ENCODE peak calls at places on chromosome 2, in ten cellular contexts. P is HepG2, T is A549, N is ovary, Q is suprapubic skin, I is tibial nerve, H is upper lobe of left lung, R is stomach, D is sigmoid colon, Z is SK-N-SH. O is an unnamed sample. For H3K4me1, the result is how much of the 10 kb centered on the place peaks cover.

GRCh38 chr2:145752091-145752806 is 1232.3 kb upstream of the ZEB2 start:
- DNase-seq in N (peak), D (no peak), H (peak), R (no peak), T (peak), I (peak), Q (no peak), P (peak), Z (peak), O (no peak)

GRCh38 chr2:112793449-112793978 is 9.2 kb upstream of the IL1A start:
- DNase-seq in T (no peak), R (no peak), H (no peak), N (no peak), D (no peak), P (no peak), Z (no peak), I (no peak), Q (no peak), O (no peak)

GRCh38 chr2:29196792-29197788 is 81.9 kb downstream of the CLIP4 start:
- DNase-seq in T (peak), Z (peak), Q (no peak), H (peak), N (peak), I (peak), R (peak), D (no peak), P (peak), O (peak)

GRCh38 chr2:120929829-120930228 is 194.2 kb downstream of the GLI2 start:
- DNase-seq in P (no peak), I (no peak), Z (no peak), T (no peak), D (no peak), Q (no peak), N (no peak), H (no peak), R (no peak), O (no peak)

GRCh38 chr2:152155209-152155608 is 20.4 kb downstream of the STAM2 start:
- DNase-seq in N (no peak), Q (no peak), D (no peak), T (no peak), I (no peak), Z (no peak), H (no peak), R (no peak), P (peak), O (no peak)

GRCh38 chr2:121044412-121044811 is 240.6 kb downstream of the TFCP2L1 start:
- DNase-seq in R (no peak), Z (no peak), Q (no peak), N (no peak), I (no peak), T (no peak), H (no peak), D (no peak), P (no peak), O (peak)

GRCh38 chr2:15765686-15766302 is 174.1 kb downstream of the DDX1 start:
- DNase-seq in T (no peak), I (no peak), Q (no peak), Z (no peak), R (no peak), P (no peak), N (no peak), H (no peak), D (no peak), O (no peak)

GRCh38 chr2:218434456-218434855 is 15.5 kb downstream of the VIL1 start:
- DNase-seq in I (no peak), P (no peak), T (no peak), D (peak), R (no peak), Q (peak), N (no peak), Z (no peak), H (no peak), O (no peak)

GRCh38 chr2:241739651-241740050 is 5.2 kb downstream of the D2HGDH start:
- DNase-seq in Q (no peak), H (no peak), T (no peak), Z (no peak), N (no peak), P (no peak), R (no peak), I (no peak), D (no peak), O (no peak)

GRCh38 chr2:65364054-65364651 is 68.2 kb downstream of the SPRED2 start:
- DNase-seq in Z (no peak), R (no peak), P (no peak), N (no peak), T (no peak), D (no peak), I (no peak), H (no peak), Q (no peak), O (no peak)

GRCh38 chr2:71697106-71698010 is 244.0 kb downstream of the DYSF start:
- DNase-seq in D (peak), N (no peak), H (no peak), T (no peak), Z (no peak), P (no peak), I (no peak), Q (peak), R (no peak), O (peak)

GRCh38 chr2:42503291-42503690 is 9.5 kb upstream of the KCNG3 start:
- DNase-seq in Q (no peak), T (no peak), Z (no peak), D (peak), R (no peak), H (no peak), N (no peak), P (no peak), I (no peak), O (no peak)

GRCh38 chr2:226898925-226899324 is 63.1 kb downstream of the RHBDD1 start:
- DNase-seq in P (no peak), Z (no peak), R (no peak), D (no peak), N (no peak), H (no peak), Q (no peak), T (no peak), I (no peak), O (no peak)

GRCh38 chr2:143397886-143398614 is 268.8 kb downstream of the ARHGAP15 start:
- DNase-seq in R (no peak), D (no peak), I (no peak), Z (no peak), P (no peak), T (no peak), N (no peak), Q (no peak), H (no peak), O (no peak)

GRCh38 chr2:120318626-120319025 is 27.3 kb upstream of the INHBB start:
- DNase-seq in P (no peak), N (peak), Q (no peak), R (no peak), I (no peak), T (no peak), Z (no peak), D (no peak), H (no peak), O (no peak)

GRCh38 chr2:28407976-28408690 is 15.5 kb downstream of the FOSL2 start:
- DNase-seq in Z (no peak), Q (no peak), D (peak), R (no peak), P (peak), N (no peak), I (no peak), H (no peak), T (no peak), O (no peak)

GRCh38 chr2:50097118-50097517 is 934.8 kb downstream of the NRXN1 start:
- DNase-seq in N (no peak), D (no peak), Q (no peak), T (no peak), H (no peak), R (no peak), I (no peak), Z (no peak), P (no peak), O (no peak)

GRCh38 chr2:204542967-204543608 is 2.2 kb upstream of the PARD3B start:
- DNase-seq in N (no peak), H (no peak), Q (no peak), P (no peak), R (no peak), T (no peak), D (no peak), I (no peak), Z (no peak), O (no peak)

GRCh38 chr2:45141883-45142866 is 132.9 kb upstream of the SIX2 start:
- DNase-seq in P (no peak), H (no peak), Z (no peak), N (no peak), R (no peak), T (no peak), I (no peak), D (no peak), Q (no peak), O (no peak)

GRCh38 chr2:170715062-170715931 is at the start of gene SP5:
- DNase-seq in I (peak), N (no peak), Q (peak), D (peak), Z (peak), P (peak), H (peak), T (peak), R (peak), O (peak)

GRCh38 chr2:3771576-3771975 is 68.2 kb downstream of the DCDC2C start:
- DNase-seq in N (no peak), H (no peak), I (no peak), Z (no peak), P (no peak), R (no peak), Q (no peak), T (no peak), D (no peak), O (no peak)

GRCh38 chr2:28895189-28895893 is 874 bp downstream of the WDR43 start:
- DNase-seq in R (no peak), N (peak), H (peak), Z (no peak), Q (peak), T (peak), P (peak), I (no peak), D (peak), O (peak)

GRCh38 chr2:150483532-150483931 is 3.9 kb downstream of the RND3 start:
- DNase-seq in D (no peak), Q (no peak), P (no peak), N (no peak), I (no peak), T (no peak), R (no peak), Z (no peak), H (no peak), O (no peak)

GRCh38 chr2:27379840-27380625 is 501 bp downstream of the ZNF513 start:
- DNase-seq in T (no peak), D (peak), Q (peak), P (peak), Z (peak), R (peak), I (peak), N (peak), H (peak), O (peak)

GRCh38 chr2:10575566-10576300 is 114.0 kb downstream of the NOL10 start:
- DNase-seq in H (no peak), I (no peak), T (peak), D (no peak), R (no peak), P (no peak), Q (no peak), N (no peak), Z (no peak), O (no peak)

GRCh38 chr2:194166818-194167217 is 1490.2 kb upstream of the SLC39A10 start:
- DNase-seq in T (no peak), Z (peak), N (no peak), H (no peak), R (no peak), I (no peak), Q (no peak), D (no peak), P (peak), O (no peak)

GRCh38 chr2:108968619-108969018 is 20.4 kb downstream of the EDAR start:
- DNase-seq in N (no peak), I (no peak), T (no peak), D (no peak), R (peak), Z (no peak), Q (peak), P (no peak), H (no peak), O (peak)

GRCh38 chr2:99420751-99421299 is 69.0 kb downstream of the REV1 start:
- DNase-seq in I (no peak), N (no peak), Z (no peak), P (no peak), R (no peak), T (no peak), H (no peak), D (no peak), Q (no peak), O (no peak)

GRCh38 chr2:25966531-25967265 is 15.6 kb downstream of the KIF3C start:
- DNase-seq in P (no peak), N (no peak), D (no peak), I (no peak), H (no peak), R (no peak), T (no peak), Q (no peak), Z (peak), O (no peak)

GRCh38 chr2:25960920-25961319 is 21.4 kb downstream of the KIF3C start:
- DNase-seq in Q (no peak), P (no peak), I (no peak), R (no peak), N (no peak), H (no peak), Z (no peak), T (no peak), D (no peak), O (no peak)

GRCh38 chr2:25960396-25960795 is 21.9 kb downstream of the KIF3C start:
- DNase-seq in D (no peak), P (no peak), N (no peak), R (no peak), T (no peak), Q (no peak), H (no peak), Z (no peak), I (no peak), O (no peak)

GRCh38 chr2:25964891-25965290 is 17.4 kb downstream of the KIF3C start:
- DNase-seq in I (no peak), Q (no peak), H (no peak), N (no peak), R (no peak), T (no peak), D (no peak), Z (no peak), P (no peak), O (no peak)
- TF ChIP-seq EP300 in I (no peak), Q (no peak), H (no peak), N (no peak), R (no peak), T (no peak), D (no peak), Z (no peak), P (no peak), O (no peak)

DNA sequence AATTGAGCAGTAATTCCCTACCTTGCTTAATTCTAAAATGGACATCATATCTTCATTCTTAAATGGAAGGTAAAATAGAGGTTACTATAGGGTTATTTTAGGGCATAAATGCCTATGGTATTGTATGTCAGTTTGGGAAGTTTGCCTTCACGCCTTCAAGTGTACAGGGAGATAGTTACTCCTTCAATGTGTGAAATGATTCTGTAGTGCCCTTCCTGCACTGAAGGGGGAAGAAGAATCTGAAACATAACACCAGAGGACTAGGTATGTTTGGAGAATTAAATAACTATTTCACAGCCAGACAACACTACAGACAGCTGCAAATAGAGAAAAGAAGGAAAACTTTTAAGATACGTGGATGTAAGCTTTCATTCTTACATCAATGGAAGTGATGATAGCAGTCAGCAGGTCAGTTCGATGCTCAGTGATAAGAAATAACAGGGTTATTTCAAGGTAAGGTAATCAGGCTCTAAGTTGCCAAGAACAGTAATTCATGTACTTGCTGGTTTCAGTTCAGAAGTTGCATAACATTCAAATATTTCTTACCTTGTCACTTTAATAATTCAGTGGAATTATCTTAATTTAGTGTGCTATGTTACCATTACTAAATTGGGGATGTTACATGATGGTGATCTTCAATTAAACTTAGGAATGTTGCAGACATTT is 4.0 kb downstream of the PKP4 start:
- DNase-seq in T (no peak), Z (no peak), N (no peak), Q (no peak), R (no peak), I (no peak), H (no peak), P (peak), D (no peak), O (no peak)
- H3K4me1 ChIP-seq in T (under half), Z (under half), N (under half), Q (half or more), R (under half), I (under half), H (under half), P (half or more), D (under half), O (under half)

GRCh38 chr2:174614261-174614660 is 16.7 kb upstream of the WIPF1 start:
- DNase-seq in Z (no peak), N (no peak), I (no peak), D (no peak), H (no peak), P (no peak), T (peak), Q (no peak), R (no peak), O (no peak)

GRCh38 chr2:174617120-174617519 is 19.5 kb upstream of the WIPF1 start:
- DNase-seq in P (peak), T (no peak), R (no peak), Q (no peak), N (no peak), I (no peak), H (no peak), D (no peak), Z (no peak), O (no peak)

GRCh38 chr2:174618179-174618578 is 20.6 kb upstream of the WIPF1 start:
- DNase-seq in H (no peak), D (no peak), Q (no peak), Z (no peak), N (no peak), T (no peak), P (no peak), R (no peak), I (no peak), O (no peak)

GRCh38 chr2:174617713-174618112 is 20.1 kb upstream of the WIPF1 start:
- DNase-seq in R (no peak), N (no peak), P (no peak), I (no peak), D (no peak), Z (no peak), Q (no peak), T (no peak), H (no peak), O (no peak)

DNA sequence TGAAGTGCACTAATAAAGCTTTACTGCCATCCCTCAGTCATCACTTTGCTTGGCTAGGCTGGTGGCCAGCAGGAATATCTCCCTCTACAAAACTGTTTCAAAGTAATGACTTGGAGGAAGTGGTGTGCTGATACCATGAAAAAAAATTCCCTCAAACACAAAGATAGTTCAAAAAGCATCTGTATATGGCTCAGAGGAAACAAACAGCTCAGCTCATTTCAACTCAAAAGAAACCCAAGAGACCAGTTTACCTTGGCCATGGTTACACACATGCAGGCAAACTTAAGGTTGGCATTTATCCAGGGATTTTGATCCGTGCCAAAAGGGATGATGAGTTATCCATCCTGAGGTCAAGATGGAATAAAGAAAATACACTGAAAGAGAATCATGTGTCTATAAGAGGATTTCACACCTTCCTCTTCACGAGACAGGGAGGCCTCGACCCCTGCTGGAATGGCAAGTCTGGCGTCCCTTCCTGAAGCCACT is 18.4 kb upstream of the WIPF1 start:
- DNase-seq in H (no peak), D (no peak), Z (no peak), N (no peak), T (no peak), I (no peak), R (no peak), P (no peak), Q (no peak), O (no peak)
- H3K27ac ChIP-seq in H (no peak), D (peak), Z (peak), N (no peak), T (peak), I (no peak), R (peak), P (no peak), Q (peak), O (peak)

GRCh38 chr2:239326831-239327535 is 73.8 kb downstream of the HDAC4 start:
- DNase-seq in P (no peak), Z (no peak), H (no peak), R (no peak), D (peak), I (no peak), T (no peak), N (no peak), Q (peak), O (no peak)

GRCh38 chr2:239329972-239330572 is 70.7 kb downstream of the HDAC4 start:
- DNase-seq in P (no peak), R (peak), Z (peak), T (no peak), N (peak), Q (no peak), D (no peak), I (no peak), H (no peak), O (no peak)

GRCh38 chr2:239329284-239329971 is 71.4 kb downstream of the HDAC4 start:
- DNase-seq in P (no peak), D (peak), T (no peak), Q (no peak), H (no peak), R (peak), I (no peak), Z (peak), N (peak), O (peak)

GRCh38 chr2:239328306-239329191 is 72.3 kb downstream of the HDAC4 start:
- DNase-seq in Z (peak), R (peak), D (peak), I (no peak), T (no peak), Q (peak), P (no peak), N (peak), H (no peak), O (peak)

DNA sequence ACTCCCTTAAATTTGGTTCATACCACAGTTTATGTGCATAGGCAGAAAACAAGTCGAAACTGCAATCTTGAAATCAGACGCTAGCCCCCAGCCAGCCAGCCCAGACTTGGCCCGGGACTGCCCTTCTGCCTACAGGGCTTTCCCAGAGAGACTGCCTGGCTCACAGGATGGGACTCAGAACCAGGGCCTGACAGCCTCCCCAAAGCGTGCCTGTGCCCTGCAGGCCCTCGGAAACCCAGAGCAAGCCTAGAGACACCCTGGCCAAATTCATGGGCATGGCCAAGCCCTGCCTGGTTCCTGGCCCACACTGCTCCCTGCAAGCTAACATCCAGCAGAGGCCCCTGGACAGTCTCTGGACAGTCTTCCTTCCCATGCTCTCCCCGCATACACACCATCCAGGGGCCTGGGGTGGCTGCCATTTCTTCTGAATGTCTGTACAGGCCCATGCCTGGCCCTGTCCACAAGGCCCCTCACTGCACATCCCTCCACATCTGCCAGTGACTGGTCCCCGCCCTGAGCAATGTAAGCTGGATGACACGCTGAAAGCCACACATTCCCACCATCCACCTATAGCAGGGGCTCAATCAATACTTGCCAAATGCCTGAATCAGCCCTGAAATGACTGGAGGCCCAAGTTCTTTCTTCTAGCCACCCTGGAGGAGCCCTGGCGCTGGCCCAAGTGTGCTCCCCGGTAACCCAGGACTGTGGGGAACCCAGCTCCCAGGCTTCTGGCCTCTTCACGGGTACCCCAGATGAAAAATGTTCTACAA is 73.1 kb downstream of the HDAC4 start:
- DNase-seq in N (peak), T (no peak), P (no peak), R (no peak), D (no peak), Q (peak), H (no peak), I (no peak), Z (no peak), O (no peak)
- TF ChIP-seq EP300 in N (no peak), T (no peak), P (no peak), R (no peak), D (no peak), Q (no peak), H (no peak), I (no peak), Z (no peak), O (no peak)

GRCh38 chr2:20625491-20625919 is 25.4 kb downstream of the HS1BP3 start:
- DNase-seq in P (no peak), H (no peak), T (no peak), Z (no peak), R (no peak), Q (peak), D (peak), N (no peak), I (no peak), O (no peak)
- H3K4me1 ChIP-seq in P (under half), H (under half), T (under half), Z (under half), R (under half), Q (under half), D (half or more), N (under half), I (under half), O (under half)

GRCh38 chr2:136023416-136023815 is 38.0 kb upstream of the DARS1 start:
- DNase-seq in D (no peak), P (peak), R (no peak), I (no peak), Q (no peak), T (no peak), N (no peak), H (no peak), Z (peak), O (no peak)
- H3K27ac ChIP-seq in D (no peak), P (peak), R (no peak), I (no peak), Q (no peak), T (no peak), N (no peak), H (no peak), Z (no peak), O (no peak)